ENCODE peak calls at places on chromosome 16, in seven cellular contexts. S, V, M, U, E, A and Z are unnamed samples.

GRCh38 chr16:20114356-20114755 is 40.7 kb upstream of the GPR139 start:
- DNase-seq in V (no peak), E (no peak), A (no peak), M (no peak), S (no peak), U (no peak), Z (no peak)

GRCh38 chr16:84088695-84089395 is 27.9 kb downstream of the MBTPS1 start:
- DNase-seq in V (no peak), M (no peak), S (peak; percentile 85), E (no peak), U (no peak), A (peak; percentile 76), Z (peak; percentile 67)

GRCh38 chr16:50169555-50170096 is 16.5 kb downstream of the TENT4B start:
- DNase-seq in A (no peak), E (no peak), M (no peak), S (no peak), V (no peak), U (no peak), Z (no peak)

GRCh38 chr16:74813109-74813641 is 38.6 kb upstream of the FA2H start:
- DNase-seq in M (peak; percentile 68), A (peak; percentile 80), V (peak; percentile 56), S (peak; percentile 64), E (peak; percentile 93), U (peak; percentile 85), Z (peak; percentile 11)

GRCh38 chr16:8929086-8929748 is 34.5 kb downstream of the USP7 start:
- DNase-seq in A (no peak), S (no peak), M (no peak), E (no peak), U (no peak), V (no peak), Z (peak; percentile 62)

GRCh38 chr16:51151951-51152663 is 1.0 kb upstream of the SALL1 start:
- DNase-seq in M (peak; percentile 97), V (peak; percentile 91), A (no peak), U (no peak), E (peak; percentile 74), S (no peak), Z (no peak)

GRCh38 chr16:3054965-3055733 is 8.8 kb downstream of the MMP25 start:
- DNase-seq in U (no peak), S (no peak), M (no peak), A (peak; percentile 72), E (no peak), V (no peak), Z (no peak)

GRCh38 chr16:2933701-2934100 is 22.0 kb downstream of the FLYWCH1 start:
- DNase-seq in M (no peak), U (no peak), S (no peak), E (peak; percentile 11), A (no peak), V (no peak), Z (no peak)

GRCh38 chr16:58773870-58774269 is 39.8 kb upstream of the GOT2 start:
- DNase-seq in A (no peak), U (no peak), V (no peak), E (no peak), M (no peak), S (no peak), Z (no peak)

GRCh38 chr16:75402821-75403475 is 30.4 kb downstream of the CFDP1 start:
- DNase-seq in U (peak; percentile 8), A (peak; percentile 42), S (no peak), V (peak; percentile 44), E (peak; percentile 50), M (no peak), Z (no peak)

GRCh38 chr16:6132121-6132520 is 1034.5 kb upstream of the EEF2KMT start:
- DNase-seq in M (no peak), A (no peak), E (no peak), U (no peak), V (peak; percentile 43), S (no peak), Z (no peak)

GRCh38 chr16:84190731-84191388 is at the start of gene ADAD2:
- DNase-seq in E (peak; percentile 63), U (no peak), V (no peak), A (no peak), S (no peak), M (no peak), Z (no peak)

GRCh38 chr16:23368469-23368868 is 66.4 kb downstream of the SCNN1B start:
- DNase-seq in E (no peak), M (no peak), S (no peak), U (no peak), A (no peak), V (peak; percentile 7), Z (no peak)

GRCh38 chr16:15704545-15704987 is 54.5 kb downstream of the NDE1 start:
- DNase-seq in A (peak; percentile 65), M (peak; percentile 69), S (peak; percentile 26), E (peak; percentile 77), U (peak; percentile 64), V (peak; percentile 50), Z (no peak)

GRCh38 chr16:15699819-15700218 is 49.8 kb downstream of the NDE1 start:
- DNase-seq in E (no peak), A (no peak), M (no peak), U (no peak), S (no peak), V (no peak), Z (no peak)

GRCh38 chr16:15703029-15703736 is 53.1 kb downstream of the NDE1 start:
- DNase-seq in M (no peak), V (no peak), A (no peak), U (no peak), E (no peak), S (no peak), Z (no peak)

GRCh38 chr16:15701975-15702970 is 52.2 kb downstream of the NDE1 start:
- DNase-seq in V (peak; percentile 60), E (no peak), U (no peak), M (no peak), A (no peak), S (no peak), Z (no peak)

DNA sequence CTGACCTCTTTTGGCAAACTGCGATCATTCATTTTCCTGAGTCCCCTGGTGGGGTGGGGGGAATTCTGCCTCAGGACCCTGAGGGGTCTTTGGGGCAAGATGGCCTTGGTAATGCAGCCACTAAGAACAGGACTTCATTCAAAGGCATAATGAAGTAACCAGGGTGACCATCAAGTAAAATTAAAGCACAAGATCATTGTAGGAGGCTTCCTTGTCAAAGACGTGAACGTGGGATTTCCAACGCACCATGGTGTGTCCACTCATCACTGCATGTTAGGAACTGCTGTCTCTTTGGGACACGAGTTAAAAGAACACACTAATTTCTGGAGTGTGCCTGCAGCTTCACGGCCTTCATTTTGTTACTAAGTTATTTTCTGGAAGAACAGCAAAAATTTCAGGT is 51.3 kb downstream of the NDE1 start:
- DNase-seq in E (no peak), M (no peak), V (no peak), A (no peak), U (no peak), S (no peak), Z (no peak)
- H3K36me3 ChIP-seq in E (peaks cover 39% of the 10 kb centered on the region), M (peaks cover 31% of the 10 kb centered on the region), V (peaks cover 12% of the 10 kb centered on the region), A (peaks cover 86% of the 10 kb centered on the region), U (peaks cover 2% of the 10 kb centered on the region), S (peaks cover 7% of the 10 kb centered on the region), Z (peaks cover 27% of the 10 kb centered on the region)

DNA sequence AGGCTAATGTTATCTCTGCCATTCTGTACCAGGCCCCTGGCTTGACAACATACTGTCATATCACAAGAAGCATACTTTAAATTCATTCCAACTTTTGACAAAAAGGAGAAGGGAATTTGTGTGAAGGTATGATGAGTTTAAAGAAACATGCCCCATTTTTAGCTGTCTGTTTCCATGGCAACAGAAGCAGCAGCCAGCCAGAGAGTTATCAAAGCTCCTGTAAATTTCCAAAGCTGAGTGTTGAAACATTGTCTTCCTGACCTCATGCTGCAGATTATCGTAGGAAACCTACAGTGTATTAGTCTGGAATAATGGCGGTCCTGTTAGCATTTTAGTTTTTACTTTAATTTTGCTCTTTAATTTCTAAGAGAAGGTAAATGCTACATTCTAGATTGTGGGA is 124.9 kb downstream of the MRTFB start:
- DNase-seq in V (peak; percentile 40), A (peak; percentile 10), E (peak; percentile 27), U (no peak), M (no peak), S (no peak), Z (no peak)
- H2AFZ ChIP-seq in V (no peak overlapping the region), A (peak overlapping the region; percentile 33), E (no peak overlapping the region), U (no peak overlapping the region), M (no peak overlapping the region), S (peak overlapping the region; percentile 1), Z (no peak overlapping the region)

GRCh38 chr16:29873319-29873718 is 10.3 kb upstream of the CDIPT start:
- DNase-seq in U (no peak), V (no peak), E (no peak), M (no peak), A (no peak), S (no peak), Z (no peak)
- H3K36me3 ChIP-seq in U (no peaks in the 10 kb centered on the region), V (no peaks in the 10 kb centered on the region), E (no peaks in the 10 kb centered on the region), M (peaks cover 1% of the 10 kb centered on the region), A (no peaks in the 10 kb centered on the region), S (no peaks in the 10 kb centered on the region), Z (no peaks in the 10 kb centered on the region)

GRCh38 chr16:10504404-10504885 is 76.0 kb downstream of the EMP2 start:
- DNase-seq in S (no peak), U (no peak), A (no peak), M (no peak), V (no peak), E (no peak), Z (no peak)

GRCh38 chr16:10514369-10515055 is 65.9 kb downstream of the EMP2 start:
- DNase-seq in M (peak; percentile 33), U (peak; percentile 70), E (peak; percentile 62), V (peak; percentile 47), A (peak; percentile 64), S (peak; percentile 75), Z (no peak)

GRCh38 chr16:10510279-10510678 is 70.1 kb downstream of the EMP2 start:
- DNase-seq in V (no peak), E (no peak), S (no peak), M (no peak), U (no peak), A (no peak), Z (no peak)

GRCh38 chr16:10511829-10512228 is 68.6 kb downstream of the EMP2 start:
- DNase-seq in E (no peak), V (no peak), U (no peak), M (no peak), S (peak; percentile 31), A (no peak), Z (no peak)

DNA sequence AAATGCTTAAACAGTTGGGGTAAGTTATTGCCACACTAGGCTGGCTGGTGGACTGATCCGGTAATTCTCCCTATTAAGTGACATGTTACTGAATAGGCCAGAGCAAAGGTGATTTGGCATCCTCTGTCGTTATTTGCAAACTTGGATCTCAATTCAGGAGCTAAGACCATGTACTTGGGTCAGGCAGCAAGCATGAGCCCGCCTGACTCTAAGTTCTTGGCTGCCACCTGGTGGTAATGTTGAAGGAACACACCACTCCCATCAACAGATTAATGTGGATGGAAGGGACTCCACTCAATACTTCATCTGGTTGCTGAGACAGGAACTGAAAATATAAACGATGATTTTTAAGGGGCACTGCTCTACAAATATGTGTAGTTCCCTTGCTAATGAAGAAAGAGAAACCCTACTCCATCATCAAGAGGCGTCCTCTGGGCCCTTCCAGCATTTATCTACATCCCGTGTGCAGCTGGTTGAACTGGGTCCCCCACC is 70.8 kb downstream of the EMP2 start:
- DNase-seq in S (peak; percentile 87), U (peak; percentile 46), E (peak; percentile 77), A (peak; percentile 88), M (peak; percentile 75), V (peak; percentile 70), Z (peak; percentile 70)
- H2AFZ ChIP-seq in S (no peak overlapping the region), U (no peak overlapping the region), E (no peak overlapping the region), A (no peak overlapping the region), M (no peak overlapping the region), V (no peak overlapping the region), Z (no peak overlapping the region)